ENCODE peak calls at places on chromosomes 12 and 14, in four cellular contexts. L is amniotic stem cell, Z is GM13977, I is BJ. F is an unnamed sample.
A peak's percentile ranks its signal among the peaks of the same experiment; 100 is the strongest.

GRCh38 chr14:20384886-20385285 is 28.4 kb downstream of the TEP1 start:
- DNase-seq in Z (no peak), L (no peak), I (no peak), F (no peak)

GRCh38 chr14:36224176-36224575 is 47.7 kb upstream of the PTCSC3 start:
- DNase-seq in Z (no peak), I (no peak), L (no peak), F (no peak)

GRCh38 chr12:82866227-82866803 is 179.6 kb downstream of the TMTC2 start:
- DNase-seq in Z (no peak), L (no peak), I (no peak), F (no peak)

GRCh38 chr14:75295061-75295461 is 16.4 kb downstream of the FOS start:
- DNase-seq in L (peak; percentile 41), Z (no peak), I (no peak), F (peak; percentile 66)

GRCh38 chr14:94823556-94824341 is 53.8 kb upstream of the GSC start:
- DNase-seq in I (no peak), Z (no peak), L (peak; percentile 4), F (peak; percentile 14)

GRCh38 chr12:54383041-54383609 is 1.4 kb downstream of the ZNF385A start:
- DNase-seq in Z (no peak), I (peak; percentile 65), L (peak; percentile 42), F (no peak)

GRCh38 chr14:87268997-87269396 is 724.0 kb downstream of the GALC start:
- DNase-seq in L (no peak), I (no peak), Z (no peak), F (no peak)

GRCh38 chr12:82910246-82910893 is 223.7 kb downstream of the TMTC2 start:
- DNase-seq in Z (no peak), I (no peak), L (no peak), F (no peak)

GRCh38 chr12:72828662-72829324 is 556.6 kb downstream of the TRHDE start:
- DNase-seq in L (no peak), I (no peak), Z (no peak), F (no peak)

GRCh38 chr12:93376436-93377251 is 1.1 kb upstream of the NUDT4 start:
- DNase-seq in Z (no peak), L (no peak), I (no peak), F (no peak)

GRCh38 chr12:3218150-3218845 is 141.1 kb downstream of the TSPAN9 start:
- DNase-seq in I (no peak), Z (peak; percentile 50), L (peak; percentile 61), F (no peak)

GRCh38 chr12:108798551-108799221 is 58.7 kb downstream of the SSH1 start:
- DNase-seq in Z (no peak), L (no peak), I (no peak), F (no peak)

GRCh38 chr12:53078425-53079225 is 565 bp downstream of the SPRYD3 start:
- DNase-seq in I (no peak), L (no peak), Z (no peak), F (no peak)

GRCh38 chr12:57983150-57983857 is 41.9 kb downstream of the ATP23 start:
- DNase-seq in I (peak; percentile 17), Z (no peak), L (peak; percentile 42), F (no peak)

GRCh38 chr12:45051490-45052105 is 699 bp upstream of the DBX2 start:
- DNase-seq in L (no peak), Z (no peak), I (no peak), F (no peak)

GRCh38 chr12:116691205-116691604 is 46.7 kb downstream of the SPRING1 start:
- DNase-seq in I (no peak), Z (no peak), L (no peak), F (no peak)

GRCh38 chr12:70254846-70255245 is 11.6 kb downstream of the CNOT2 start:
- DNase-seq in L (no peak), Z (no peak), I (no peak), F (no peak)

GRCh38 chr12:49667319-49668090 is 39.7 kb downstream of the FMNL3 start:
- DNase-seq in I (no peak), Z (no peak), L (no peak), F (no peak)

GRCh38 chr12:24360907-24361306 is 411.4 kb upstream of the SOX5 start:
- DNase-seq in L (no peak), I (no peak), Z (no peak), F (no peak)

GRCh38 chr12:7970475-7971252 is 34.7 kb upstream of the SLC2A3 start:
- DNase-seq in Z (peak; percentile 77), I (peak; percentile 97), L (peak; percentile 90), F (peak; percentile 79)

GRCh38 chr14:103206023-103206481 is 82.8 kb downstream of the TNFAIP2 start:
- DNase-seq in L (no peak), I (no peak), Z (no peak), F (no peak)

GRCh38 chr12:43914923-43915468 is 79.1 kb downstream of the TMEM117 start:
- DNase-seq in I (no peak), Z (peak; percentile 13), L (no peak), F (no peak)

GRCh38 chr12:80814453-80814852 is 97.7 kb downstream of the MYF5 start:
- DNase-seq in Z (no peak), I (no peak), L (no peak), F (no peak)

GRCh38 chr14:89544636-89545301 is 127.7 kb upstream of the FOXN3 start:
- DNase-seq in Z (no peak), I (no peak), L (no peak), F (no peak)

GRCh38 chr12:76123301-76124212 is 39.1 kb upstream of the NAP1L1 start:
- DNase-seq in Z (no peak), I (peak; percentile 10), L (no peak), F (peak; percentile 84)

GRCh38 chr14:71089974-71090373 is 182.7 kb downstream of the PCNX1 start:
- DNase-seq in Z (no peak), I (no peak), L (peak; percentile 10), F (no peak)

GRCh38 chr12:79451365-79451764 is 239.4 kb downstream of the PAWR start:
- DNase-seq in Z (no peak), I (no peak), L (no peak), F (no peak)

GRCh38 chr12:47576256-47576655 is 129.6 kb downstream of the RPAP3 start:
- DNase-seq in Z (no peak), L (no peak), I (no peak), F (no peak)

GRCh38 chr14:69615471-69616407 is 4.3 kb downstream of the SUSD6 start:
- DNase-seq in I (peak; percentile 59), L (peak; percentile 59), Z (peak; percentile 64), F (no peak)

GRCh38 chr12:42902001-42902400 is 312.5 kb upstream of the PRICKLE1 start:
- DNase-seq in Z (no peak), I (no peak), L (no peak), F (no peak)

GRCh38 chr12:39205969-39206368 is 237.0 kb downstream of the KIF21A start:
- DNase-seq in L (no peak), I (no peak), Z (no peak), F (no peak)

GRCh38 chr12:5193569-5193968 is 149.9 kb downstream of the KCNA5 start:
- DNase-seq in L (no peak), Z (no peak), I (no peak), F (no peak)

GRCh38 chr12:105948331-105948730 is 190.4 kb downstream of the NUAK1 start:
- DNase-seq in Z (no peak), I (no peak), L (no peak), F (no peak)

GRCh38 chr12:92438641-92439396 is 264.0 kb upstream of the PLEKHG7 start:
- DNase-seq in I (no peak), L (no peak), Z (no peak), F (no peak)

GRCh38 chr12:132495629-132496207 is 5.8 kb downstream of the FBRSL1 start:
- DNase-seq in Z (no peak), I (no peak), L (no peak), F (no peak)

GRCh38 chr12:50101663-50102062 is 2.1 kb upstream of the GPD1 start:
- DNase-seq in L (peak; percentile 25), Z (no peak), I (no peak), F (peak; percentile 52)

F was measured in SW 1271.